ENCODE peak calls at places on chromosomes 3 and 15, in six cellular contexts. H, W, K, M, E and L are unnamed samples.

GRCh38 chr3:55014081-55014480 is 86.2 kb upstream of the LRTM1 start:
- DNase-seq in W (no peak), K (no peak), H (peak), E (no peak), M (no peak), L (no peak)

GRCh38 chr3:125154800-125155269 is 57.7 kb downstream of the SLC12A8 start:
- DNase-seq in E (no peak), W (peak), H (no peak), M (peak), K (no peak), L (no peak)

GRCh38 chr3:109270779-109271178 is 45.5 kb downstream of the DPPA2 start:
- DNase-seq in H (no peak), M (no peak), E (peak), K (no peak), W (no peak), L (no peak)

GRCh38 chr3:145899229-145899628 is 261.8 kb downstream of the PLOD2 start:
- DNase-seq in W (no peak), M (no peak), H (no peak), K (no peak), E (no peak), L (no peak)

GRCh38 chr3:183507551-183507950 is 48.0 kb downstream of the KLHL6 start:
- DNase-seq in H (no peak), M (no peak), E (no peak), K (no peak), W (no peak), L (no peak)

GRCh38 chr15:71806452-71806931 is 3.9 kb upstream of the NR2E3 start:
- DNase-seq in W (no peak), M (no peak), E (no peak), K (no peak), H (peak), L (peak)

GRCh38 chr3:198046120-198046857 is 86.3 kb downstream of the LMLN start:
- DNase-seq in E (no peak), M (no peak), H (no peak), W (no peak), K (no peak), L (no peak)

GRCh38 chr3:190224466-190225185 is 97.6 kb downstream of the CLDN1 start:
- DNase-seq in K (no peak), E (no peak), H (no peak), M (no peak), W (no peak), L (no peak)

GRCh38 chr15:73601449-73602425 is 31.5 kb downstream of the NPTN start:
- DNase-seq in E (peak), H (peak), M (no peak), W (no peak), K (no peak), L (peak)

GRCh38 chr15:63195257-63196023 is 6.0 kb downstream of the RAB8B start:
- DNase-seq in K (no peak), M (no peak), H (no peak), W (no peak), E (peak), L (no peak)

GRCh38 chr15:101489633-101490407 is at the start of gene PCSK6:
- DNase-seq in H (no peak), K (no peak), E (peak), W (no peak), M (peak), L (no peak)

GRCh38 chr15:40310993-40311392 is 3.3 kb upstream of the PLCB2 start:
- DNase-seq in M (no peak), H (no peak), K (no peak), W (no peak), E (no peak), L (no peak)

GRCh38 chr15:40310001-40310959 is 2.5 kb upstream of the PLCB2 start:
- DNase-seq in M (peak), E (peak), H (peak), W (peak), K (no peak), L (peak)

GRCh38 chr15:40307421-40308165 is at the start of gene PLCB2:
- DNase-seq in H (peak), E (peak), W (no peak), M (peak), K (peak), L (peak)

GRCh38 chr15:40308844-40309189 is 1.1 kb upstream of the PLCB2 start:
- DNase-seq in H (no peak), M (peak), W (no peak), K (no peak), E (peak), L (no peak)

GRCh38 chr15:40309344-40309862 is 1.7 kb upstream of the PLCB2 start:
- DNase-seq in K (no peak), M (no peak), W (no peak), E (no peak), H (no peak), L (no peak)
- H3K4me3 ChIP-seq in K (no peak), M (peak), W (no peak), E (no peak), H (no peak), L (no peak)

DNA sequence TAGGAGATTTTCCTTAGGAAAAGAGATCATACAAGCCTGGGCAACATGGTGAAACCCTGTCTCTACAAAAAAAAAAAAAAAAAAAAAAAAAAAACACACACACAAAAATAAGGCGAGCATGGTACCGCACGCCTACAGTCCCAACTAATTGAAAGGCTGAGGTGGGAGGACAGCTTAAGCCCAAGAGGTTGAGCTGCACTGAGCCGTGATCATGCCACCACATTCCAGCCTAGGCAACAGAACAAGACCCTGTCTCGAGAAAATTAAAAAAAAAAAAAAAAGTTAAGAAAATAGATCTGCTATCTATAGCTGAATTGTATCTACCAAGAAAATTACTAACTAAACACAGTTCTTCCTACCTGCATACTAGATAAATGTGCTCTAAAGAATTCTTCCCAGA is 7.1 kb downstream of the MSL2 start:
- DNase-seq in K (no peak), W (no peak), M (no peak), E (no peak), H (no peak), L (no peak)
- H3K27ac ChIP-seq in K (no peak), W (no peak), M (no peak), E (no peak), H (no peak), L (no peak)

GRCh38 chr3:107927361-107928083 is 163.3 kb downstream of the CD47 start:
- DNase-seq in K (peak), H (peak), E (peak), W (peak), M (peak), L (peak)
- H3K4me3 ChIP-seq in K (peak), H (peak), E (peak), W (peak), M (peak), L (peak)

GRCh38 chr3:57670543-57670942 is 22.3 kb downstream of the DENND6A start:
- DNase-seq in M (no peak), H (no peak), K (no peak), E (no peak), W (no peak), L (no peak)
- H3K27ac ChIP-seq in M (no peak), H (no peak), K (no peak), E (no peak), W (no peak), L (no peak)

DNA sequence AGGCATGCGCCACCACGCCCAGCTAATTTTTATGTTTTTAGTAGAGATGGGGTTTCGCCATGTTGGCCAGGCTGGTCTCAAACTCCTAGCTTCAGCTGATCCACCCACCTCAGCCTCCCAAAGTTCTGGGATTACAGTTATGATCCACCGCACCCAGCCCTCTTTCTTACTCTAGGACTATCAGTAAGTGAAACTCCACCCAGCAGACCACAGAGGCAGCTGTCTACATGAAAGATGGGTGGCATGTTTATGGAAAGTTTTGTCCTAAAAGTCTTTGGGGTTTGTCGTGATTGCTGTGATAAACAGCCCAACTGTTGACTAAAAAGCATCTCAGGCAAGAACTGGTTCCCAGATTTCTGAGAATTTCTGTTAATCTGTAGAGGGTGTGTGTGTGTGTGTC is 10.9 kb downstream of the ARL6IP5 start:
- DNase-seq in E (no peak), W (peak), H (peak), M (peak), K (no peak), L (no peak)
- H3K4me3 ChIP-seq in E (no peak), W (peak), H (no peak), M (peak), K (peak), L (no peak)

DNA sequence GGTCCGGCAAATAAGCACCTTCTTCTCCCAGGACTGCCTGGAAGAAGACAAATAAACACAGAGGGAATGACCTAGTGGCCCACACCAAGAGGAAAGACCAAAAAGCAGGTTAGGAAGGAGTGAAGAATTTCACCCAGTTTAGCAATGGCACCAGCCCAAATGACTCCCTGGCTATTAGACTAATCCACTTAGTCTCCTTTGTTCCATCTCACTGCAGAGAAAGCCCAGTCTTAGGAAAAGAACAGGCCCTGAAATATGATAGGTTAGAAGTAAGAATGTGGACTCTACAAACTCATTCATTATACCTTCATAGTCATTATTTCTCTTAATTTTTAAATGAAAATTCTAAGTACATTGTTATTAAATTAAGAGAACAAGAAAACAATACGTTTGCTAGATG is 23.2 kb downstream of the SERPINI2 start:
- DNase-seq in M (no peak), E (no peak), K (no peak), W (no peak), H (no peak), L (no peak)
- H3K27ac ChIP-seq in M (no peak), E (no peak), K (no peak), W (no peak), H (no peak), L (no peak)

GRCh38 chr3:1232276-1232675 is 139.5 kb downstream of the CNTN6 start:
- DNase-seq in K (no peak), M (no peak), E (no peak), W (no peak), H (no peak), L (no peak)
- H3K4me3 ChIP-seq in K (no peak), M (no peak), E (no peak), W (no peak), H (no peak), L (no peak)

GRCh38 chr15:70781236-70781635 is 17.9 kb upstream of the UACA start:
- DNase-seq in M (no peak), H (no peak), W (no peak), E (no peak), K (no peak), L (no peak)
- H3K27ac ChIP-seq in M (no peak), H (no peak), W (no peak), E (no peak), K (no peak), L (no peak)

DNA sequence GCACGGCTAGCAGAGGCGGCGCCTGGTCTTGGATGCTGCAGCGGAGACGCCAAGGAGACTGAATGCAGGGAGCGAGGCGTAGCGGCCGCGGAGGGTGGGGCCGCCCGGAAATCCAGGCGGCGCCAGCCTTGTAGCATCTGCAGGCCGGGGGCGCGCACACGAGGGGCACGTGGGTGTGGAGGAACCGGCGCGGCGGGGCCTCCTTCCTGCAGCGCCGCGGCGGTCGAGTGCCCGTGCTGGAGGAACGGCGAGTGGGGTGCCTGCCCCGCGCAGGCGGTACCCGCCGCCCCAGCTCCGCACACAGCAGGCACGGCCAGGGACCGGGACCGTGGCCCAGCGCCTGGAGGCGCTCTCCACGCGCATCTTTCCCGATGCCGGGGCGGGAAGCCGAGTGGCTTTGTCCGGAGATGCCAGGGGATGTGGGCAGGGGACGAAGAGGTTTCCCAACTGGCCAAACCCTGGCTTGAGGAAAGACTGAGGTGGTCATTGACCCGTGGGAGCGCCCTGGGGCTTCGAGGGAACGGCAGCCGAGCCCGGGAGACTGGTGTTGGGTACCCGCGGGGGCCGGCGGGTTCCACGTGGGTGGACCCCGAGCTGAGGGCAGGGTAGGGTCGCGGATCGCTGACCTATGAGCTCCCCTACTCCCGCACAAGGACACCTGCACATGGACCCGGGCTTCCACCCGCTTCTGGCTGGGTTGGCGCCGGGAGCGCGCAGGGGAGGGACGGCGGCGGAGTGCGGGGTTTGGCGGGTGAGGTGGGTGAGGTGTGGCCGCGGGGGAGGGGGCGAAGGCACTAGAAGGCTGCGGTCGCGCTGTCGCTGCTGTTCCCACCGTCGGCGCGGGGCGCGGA is 246.4 kb upstream of the TOPAZ1 start:
- DNase-seq in K (no peak), W (peak), H (peak), E (no peak), M (peak), L (peak)
- H3K4me3 ChIP-seq in K (peak), W (peak), H (peak), E (no peak), M (no peak), L (peak)